ENCODE peak calls at places on chromosome 1, in ten cellular contexts. One of them, this sample, is unnamed.
A peak's percentile ranks its signal among the peaks of the same experiment; 100 is the strongest.

GRCh38 chr1:207983044-207983443 is 72.1 kb upstream of the CD34 start:
- DNase-seq in colonic mucosa: peak; percentile 69
- DNase-seq in HL-60: no peak
- DNase-seq in astrocyte of the spinal cord: no peak
- DNase-seq in pancreas: no peak
- DNase-seq in tibial nerve: no peak
- DNase-seq in transverse colon: peak; percentile 46
- DNase-seq in kidney epithelial cell: no peak
- DNase-seq in body of pancreas: no peak
- DNase-seq in bronchial epithelial cell: no peak
- DNase-seq in this sample: no peak

GRCh38 chr1:182968151-182968741 is 15.3 kb upstream of the SHCBP1L start:
- DNase-seq in astrocyte of the spinal cord: peak; percentile 56
- DNase-seq in transverse colon: no peak
- DNase-seq in pancreas: no peak
- DNase-seq in body of pancreas: no peak
- DNase-seq in HL-60: no peak
- DNase-seq in tibial nerve: no peak
- DNase-seq in bronchial epithelial cell: peak; percentile 77
- DNase-seq in kidney epithelial cell: peak; percentile 38
- DNase-seq in colonic mucosa: no peak
- DNase-seq in this sample: no peak

GRCh38 chr1:4933232-4933631 is 278.8 kb downstream of the AJAP1 start:
- DNase-seq in pancreas: no peak
- DNase-seq in kidney epithelial cell: no peak
- DNase-seq in bronchial epithelial cell: no peak
- DNase-seq in HL-60: no peak
- DNase-seq in tibial nerve: no peak
- DNase-seq in body of pancreas: no peak
- DNase-seq in astrocyte of the spinal cord: no peak
- DNase-seq in transverse colon: no peak
- DNase-seq in colonic mucosa: no peak
- DNase-seq in this sample: no peak

GRCh38 chr1:78279051-78279450 is 211.7 kb upstream of the PTGFR start:
- DNase-seq in HL-60: no peak
- DNase-seq in transverse colon: no peak
- DNase-seq in astrocyte of the spinal cord: peak; percentile 94
- DNase-seq in pancreas: no peak
- DNase-seq in body of pancreas: no peak
- DNase-seq in kidney epithelial cell: peak; percentile 76
- DNase-seq in bronchial epithelial cell: peak; percentile 82
- DNase-seq in colonic mucosa: no peak
- DNase-seq in tibial nerve: no peak
- DNase-seq in this sample: no peak

GRCh38 chr1:219159946-219160645 is 13.6 kb upstream of the LYPLAL1 start:
- DNase-seq in astrocyte of the spinal cord: no peak
- DNase-seq in pancreas: no peak
- DNase-seq in colonic mucosa: no peak
- DNase-seq in bronchial epithelial cell: peak; percentile 53
- DNase-seq in HL-60: no peak
- DNase-seq in transverse colon: no peak
- DNase-seq in kidney epithelial cell: no peak
- DNase-seq in body of pancreas: no peak
- DNase-seq in tibial nerve: no peak
- DNase-seq in this sample: no peak

GRCh38 chr1:85692730-85693314 is 15.4 kb downstream of the ZNHIT6 start:
- DNase-seq in astrocyte of the spinal cord: peak; percentile 80
- DNase-seq in HL-60: no peak
- DNase-seq in tibial nerve: no peak
- DNase-seq in transverse colon: no peak
- DNase-seq in pancreas: no peak
- DNase-seq in colonic mucosa: no peak
- DNase-seq in kidney epithelial cell: peak; percentile 25
- DNase-seq in bronchial epithelial cell: peak; percentile 66
- DNase-seq in body of pancreas: no peak
- DNase-seq in this sample: peak; percentile 16

GRCh38 chr1:10827377-10828333 is 31.2 kb upstream of the CASZ1 start:
- DNase-seq in kidney epithelial cell: no peak
- DNase-seq in astrocyte of the spinal cord: no peak
- DNase-seq in HL-60: no peak
- DNase-seq in bronchial epithelial cell: no peak
- DNase-seq in pancreas: no peak
- DNase-seq in tibial nerve: no peak
- DNase-seq in colonic mucosa: no peak
- DNase-seq in transverse colon: no peak
- DNase-seq in body of pancreas: peak; percentile 58
- DNase-seq in this sample: no peak

GRCh38 chr1:35876988-35877387 is 6.0 kb upstream of the AGO1 start:
- DNase-seq in transverse colon: no peak
- DNase-seq in bronchial epithelial cell: peak; percentile 20
- DNase-seq in kidney epithelial cell: no peak
- DNase-seq in astrocyte of the spinal cord: no peak
- DNase-seq in pancreas: no peak
- DNase-seq in tibial nerve: no peak
- DNase-seq in body of pancreas: no peak
- DNase-seq in HL-60: no peak
- DNase-seq in colonic mucosa: no peak
- DNase-seq in this sample: no peak

GRCh38 chr1:76395059-76395458 is 320.5 kb downstream of the ST6GALNAC3 start:
- DNase-seq in transverse colon: no peak
- DNase-seq in tibial nerve: no peak
- DNase-seq in astrocyte of the spinal cord: no peak
- DNase-seq in kidney epithelial cell: no peak
- DNase-seq in body of pancreas: no peak
- DNase-seq in pancreas: no peak
- DNase-seq in HL-60: no peak
- DNase-seq in colonic mucosa: no peak
- DNase-seq in bronchial epithelial cell: no peak
- DNase-seq in this sample: no peak

GRCh38 chr1:76390451-76390850 is 315.9 kb downstream of the ST6GALNAC3 start:
- DNase-seq in astrocyte of the spinal cord: no peak
- DNase-seq in kidney epithelial cell: no peak
- DNase-seq in body of pancreas: no peak
- DNase-seq in HL-60: no peak
- DNase-seq in transverse colon: no peak
- DNase-seq in bronchial epithelial cell: no peak
- DNase-seq in pancreas: no peak
- DNase-seq in tibial nerve: no peak
- DNase-seq in colonic mucosa: no peak
- DNase-seq in this sample: no peak
- TF ChIP-seq CTCF in astrocyte of the spinal cord: no peak
- TF ChIP-seq CTCF in kidney epithelial cell: no peak
- TF ChIP-seq CTCF in body of pancreas: no peak
- TF ChIP-seq CTCF in HL-60: no peak
- TF ChIP-seq CTCF in transverse colon: no peak
- TF ChIP-seq CTCF in bronchial epithelial cell: no peak
- TF ChIP-seq CTCF in pancreas: no peak
- TF ChIP-seq CTCF in tibial nerve: no peak
- TF ChIP-seq CTCF in colonic mucosa: no peak
- TF ChIP-seq CTCF in this sample: no peak

DNA sequence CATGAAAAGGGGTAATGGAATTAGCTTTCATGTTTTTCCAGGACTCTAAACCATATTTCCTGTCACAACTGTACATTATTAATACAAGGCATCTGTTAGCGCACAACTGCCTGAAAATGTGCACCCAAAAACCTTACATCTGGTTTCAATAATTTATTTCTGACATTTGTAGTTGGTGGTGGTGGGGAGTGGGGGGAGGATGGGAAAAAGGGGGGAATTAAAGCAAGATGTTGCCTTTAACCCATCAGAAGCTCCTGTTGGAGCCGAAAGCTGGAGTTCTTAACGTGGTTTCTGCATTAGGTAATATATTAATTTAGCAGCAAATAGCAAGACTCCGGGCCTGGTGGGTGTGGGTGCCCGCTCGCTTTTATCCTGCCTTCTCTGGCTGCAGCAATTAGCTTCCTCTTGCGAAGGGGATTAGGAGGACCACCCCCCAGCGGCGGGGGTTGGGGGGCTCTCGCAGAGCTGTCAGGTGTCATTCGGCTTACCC is 36.9 kb upstream of the HHAT start:
- DNase-seq in transverse colon: no peak
- DNase-seq in pancreas: no peak
- DNase-seq in tibial nerve: no peak
- DNase-seq in body of pancreas: peak; percentile 15
- DNase-seq in colonic mucosa: no peak
- DNase-seq in kidney epithelial cell: no peak
- DNase-seq in HL-60: no peak
- DNase-seq in bronchial epithelial cell: no peak
- DNase-seq in astrocyte of the spinal cord: peak; percentile 40
- DNase-seq in this sample: peak; percentile 98
- H3K4me3 ChIP-seq in transverse colon: no peak overlapping the region
- H3K4me3 ChIP-seq in pancreas: no peak overlapping the region
- H3K4me3 ChIP-seq in tibial nerve: peak overlapping the region; percentile 43
- H3K4me3 ChIP-seq in body of pancreas: peak overlapping the region; percentile 54
- H3K4me3 ChIP-seq in colonic mucosa: peak overlapping the region; percentile 39
- H3K4me3 ChIP-seq in kidney epithelial cell: peak overlapping the region; percentile 22
- H3K4me3 ChIP-seq in HL-60: no peak overlapping the region
- H3K4me3 ChIP-seq in bronchial epithelial cell: peak overlapping the region; percentile 39
- H3K4me3 ChIP-seq in astrocyte of the spinal cord: no peak overlapping the region
- H3K4me3 ChIP-seq in this sample: peak overlapping the region; percentile 43

GRCh38 chr1:6208723-6209660 is 3.1 kb downstream of the RNF207 start:
- DNase-seq in bronchial epithelial cell: no peak
- DNase-seq in kidney epithelial cell: no peak
- DNase-seq in transverse colon: peak; percentile 54
- DNase-seq in HL-60: peak; percentile 45
- DNase-seq in astrocyte of the spinal cord: peak; percentile 26
- DNase-seq in body of pancreas: peak; percentile 68
- DNase-seq in pancreas: peak; percentile 66
- DNase-seq in colonic mucosa: peak; percentile 37
- DNase-seq in tibial nerve: no peak
- DNase-seq in this sample: no peak
- TF ChIP-seq CTCF in bronchial epithelial cell: no peak
- TF ChIP-seq CTCF in kidney epithelial cell: peak; percentile 31
- TF ChIP-seq CTCF in transverse colon: peak; percentile 59
- TF ChIP-seq CTCF in HL-60: peak; percentile 49
- TF ChIP-seq CTCF in astrocyte of the spinal cord: peak; percentile 56
- TF ChIP-seq CTCF in body of pancreas: peak; percentile 24
- TF ChIP-seq CTCF in pancreas: peak; percentile 30
- TF ChIP-seq CTCF in colonic mucosa: peak; percentile 51
- TF ChIP-seq CTCF in tibial nerve: peak; percentile 50
- TF ChIP-seq CTCF in this sample: peak; percentile 35

DNA sequence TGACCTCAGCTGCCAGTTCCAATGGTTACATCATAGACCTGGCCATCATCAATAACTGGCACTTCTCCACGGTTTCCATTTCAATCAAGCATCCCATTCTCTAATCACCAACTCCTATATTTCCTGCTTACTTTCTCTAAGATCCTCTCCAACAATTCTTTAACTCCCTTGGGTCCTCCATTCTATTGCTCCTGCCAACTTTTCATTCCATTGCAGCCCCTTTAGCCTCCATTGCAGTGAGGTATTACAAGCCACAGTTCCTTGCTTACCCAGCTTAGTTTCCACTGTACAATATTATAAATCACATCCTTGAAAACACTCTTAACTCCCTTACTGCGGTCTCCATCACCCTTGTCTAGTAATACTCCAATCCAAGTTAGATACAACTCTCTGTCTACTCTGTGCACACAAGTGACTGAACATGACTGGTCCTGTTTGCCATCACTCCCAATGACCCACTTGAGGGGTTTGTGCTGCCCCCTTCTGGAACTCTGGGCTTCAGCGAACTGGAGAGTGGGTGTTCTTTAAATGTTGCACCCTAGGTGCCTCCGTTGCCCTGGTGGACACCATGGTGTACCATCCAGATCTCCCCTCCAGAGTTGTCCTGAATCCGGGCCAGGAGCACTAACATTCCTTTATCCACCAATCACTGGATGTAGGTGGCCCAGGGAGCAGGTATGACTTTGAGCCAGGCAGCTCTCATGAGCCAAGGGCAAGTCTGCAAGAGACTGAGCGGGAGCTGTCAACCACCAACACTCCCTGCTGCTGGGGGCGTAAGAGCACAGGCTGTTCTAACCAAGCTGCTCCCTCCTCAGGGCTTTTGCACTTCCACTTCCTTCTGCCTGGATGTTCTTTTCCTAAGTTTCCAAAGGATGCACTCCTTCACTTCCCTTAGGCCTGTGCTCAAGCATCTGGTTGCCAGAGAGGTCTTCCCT is 3.7 kb upstream of the FNDC7 start:
- DNase-seq in body of pancreas: no peak
- DNase-seq in bronchial epithelial cell: peak; percentile 13
- DNase-seq in kidney epithelial cell: no peak
- DNase-seq in tibial nerve: no peak
- DNase-seq in HL-60: peak; percentile 45
- DNase-seq in colonic mucosa: peak; percentile 41
- DNase-seq in astrocyte of the spinal cord: no peak
- DNase-seq in pancreas: no peak
- DNase-seq in transverse colon: peak; percentile 26
- DNase-seq in this sample: no peak
- H3K4me3 ChIP-seq in body of pancreas: no peak overlapping the region
- H3K4me3 ChIP-seq in bronchial epithelial cell: no peak overlapping the region
- H3K4me3 ChIP-seq in kidney epithelial cell: no peak overlapping the region
- H3K4me3 ChIP-seq in tibial nerve: no peak overlapping the region
- H3K4me3 ChIP-seq in HL-60: no peak overlapping the region
- H3K4me3 ChIP-seq in colonic mucosa: no peak overlapping the region
- H3K4me3 ChIP-seq in astrocyte of the spinal cord: no peak overlapping the region
- H3K4me3 ChIP-seq in pancreas: no peak overlapping the region
- H3K4me3 ChIP-seq in transverse colon: no peak overlapping the region
- H3K4me3 ChIP-seq in this sample: no peak overlapping the region

DNA sequence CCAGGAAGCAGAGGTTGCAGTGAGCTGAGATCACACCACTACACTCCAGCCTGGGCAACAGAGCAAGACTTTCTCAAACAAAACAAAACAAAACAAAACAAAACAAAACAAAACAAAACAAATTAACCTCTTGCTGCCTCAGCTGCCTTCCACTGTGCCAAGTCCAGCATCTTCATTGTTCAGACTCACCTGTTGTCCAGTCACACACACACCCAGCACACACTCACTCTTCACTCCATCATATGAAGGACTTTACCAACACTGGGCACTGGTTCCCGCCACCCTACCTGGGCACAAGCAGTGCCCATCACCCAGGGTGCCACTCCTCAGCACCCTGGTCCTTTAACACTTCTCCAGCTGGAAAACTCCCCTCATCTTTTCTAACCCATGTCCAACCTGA is 14.6 kb downstream of the PYCR2 start:
- DNase-seq in body of pancreas: no peak
- DNase-seq in astrocyte of the spinal cord: no peak
- DNase-seq in bronchial epithelial cell: no peak
- DNase-seq in tibial nerve: no peak
- DNase-seq in transverse colon: no peak
- DNase-seq in pancreas: no peak
- DNase-seq in kidney epithelial cell: no peak
- DNase-seq in colonic mucosa: no peak
- DNase-seq in HL-60: no peak
- DNase-seq in this sample: no peak
- TF ChIP-seq CTCF in body of pancreas: no peak
- TF ChIP-seq CTCF in astrocyte of the spinal cord: no peak
- TF ChIP-seq CTCF in bronchial epithelial cell: no peak
- TF ChIP-seq CTCF in tibial nerve: no peak
- TF ChIP-seq CTCF in transverse colon: no peak
- TF ChIP-seq CTCF in pancreas: no peak
- TF ChIP-seq CTCF in kidney epithelial cell: no peak
- TF ChIP-seq CTCF in colonic mucosa: no peak
- TF ChIP-seq CTCF in HL-60: no peak
- TF ChIP-seq CTCF in this sample: no peak

This sample was measured in HFF-Myc.